ENCODE peak calls at places on chromosome 15, in seven cellular contexts. I, B, E, W, H, Q and S are unnamed samples.
A peak's percentile ranks its signal among the peaks of the same experiment; 100 is the strongest.

GRCh38 chr15:76234337-76234889 is 76.9 kb downstream of the ETFA start:
- DNase-seq in B (no peak), I (no peak), W (no peak), Q (no peak), H (no peak), E (no peak), S (no peak)

GRCh38 chr15:25368855-25369254 is 70.0 kb downstream of the UBE3A start:
- DNase-seq in E (no peak), H (no peak), I (no peak), B (no peak), W (peak; percentile 21), Q (no peak), S (no peak)

GRCh38 chr15:88375234-88375926 is 91.8 kb downstream of the MRPL46 start:
- DNase-seq in Q (no peak), I (peak; percentile 25), B (no peak), H (no peak), W (peak; percentile 74), E (no peak), S (no peak)

GRCh38 chr15:69402816-69403215 is 11.3 kb upstream of the KIF23 start:
- DNase-seq in E (no peak), I (no peak), H (no peak), W (no peak), B (no peak), Q (no peak), S (no peak)

GRCh38 chr15:31264534-31265089 is 62.0 kb upstream of the KLF13 start:
- DNase-seq in W (no peak), I (no peak), E (no peak), B (no peak), Q (peak; percentile 31), H (no peak), S (no peak)

GRCh38 chr15:26971303-26972018 is 480 bp downstream of the GABRG3 start:
- DNase-seq in H (no peak), Q (no peak), W (no peak), I (peak; percentile 35), E (no peak), B (no peak), S (no peak)

GRCh38 chr15:40787991-40788390 is 18.2 kb downstream of the C15orf62 start:
- DNase-seq in H (no peak), Q (no peak), B (no peak), W (no peak), I (no peak), E (no peak), S (no peak)

GRCh38 chr15:68186671-68187397 is 18.3 kb downstream of the CALML4 start:
- DNase-seq in W (peak; percentile 87), E (no peak), B (no peak), I (no peak), Q (no peak), H (no peak), S (no peak)

GRCh38 chr15:63509933-63510547 is 5.6 kb downstream of the USP3 start:
- DNase-seq in E (no peak), H (no peak), Q (no peak), W (peak; percentile 83), B (no peak), I (no peak), S (no peak)
- H3K27ac ChIP-seq in E (no peak overlapping the region), H (peak overlapping the region; percentile 38), Q (peak overlapping the region; percentile 46), W (no peak overlapping the region), B (no peak overlapping the region), I (no peak overlapping the region), S (peak overlapping the region; percentile 47)

GRCh38 chr15:65960586-65960985 is 91.3 kb downstream of the RAB11A start:
- DNase-seq in B (no peak), E (no peak), H (no peak), I (no peak), W (no peak), Q (no peak), S (no peak)

GRCh38 chr15:65964792-65965433 is 95.6 kb downstream of the RAB11A start:
- DNase-seq in B (no peak), Q (no peak), W (no peak), H (no peak), I (no peak), E (no peak), S (no peak)

GRCh38 chr15:65963358-65963757 is 94.1 kb downstream of the RAB11A start:
- DNase-seq in Q (no peak), I (no peak), B (no peak), W (no peak), H (no peak), E (no peak), S (no peak)

GRCh38 chr15:65962187-65962586 is 92.9 kb downstream of the RAB11A start:
- DNase-seq in Q (no peak), W (no peak), E (no peak), I (no peak), B (no peak), H (no peak), S (no peak)

DNA sequence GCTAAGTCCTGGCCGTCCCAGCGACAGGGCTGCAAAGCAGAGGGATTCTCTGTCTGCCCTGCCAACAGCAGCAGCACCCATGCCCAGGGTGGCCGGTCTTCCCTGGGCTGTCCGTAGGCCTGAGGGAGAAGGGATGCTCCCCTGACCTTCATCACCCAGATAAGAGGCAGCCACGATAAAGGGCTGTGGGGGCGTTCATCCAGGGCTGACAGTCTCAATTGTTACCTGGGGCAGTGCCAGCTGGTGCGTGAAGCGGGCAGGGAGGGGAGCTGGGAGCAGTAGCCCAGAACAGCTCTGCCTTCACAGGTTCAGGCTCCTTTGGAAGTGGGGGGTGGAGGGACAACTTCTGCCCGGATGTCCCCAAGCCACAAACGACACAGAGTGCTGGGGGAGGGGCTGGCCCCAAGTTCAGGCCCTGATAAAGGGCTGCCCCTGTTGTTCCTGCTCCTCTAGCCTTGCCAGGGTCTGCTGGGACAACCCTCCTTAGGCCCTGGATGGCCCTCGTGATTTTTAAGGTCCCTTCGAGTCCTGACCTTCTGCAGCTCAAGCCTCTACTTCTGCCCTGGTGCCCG is 94.7 kb downstream of the RAB11A start:
- DNase-seq in Q (no peak), B (no peak), W (no peak), H (no peak), I (no peak), E (no peak), S (no peak)
- H3K27me3 ChIP-seq in Q (peaks cover 31% of the 10 kb centered on the region), B (peaks cover 9% of the 10 kb centered on the region), W (peaks cover 56% of the 10 kb centered on the region), H (peaks cover 14% of the 10 kb centered on the region), I (peaks cover 54% of the 10 kb centered on the region), E (no peaks in the 10 kb centered on the region), S (no peaks in the 10 kb centered on the region)

DNA sequence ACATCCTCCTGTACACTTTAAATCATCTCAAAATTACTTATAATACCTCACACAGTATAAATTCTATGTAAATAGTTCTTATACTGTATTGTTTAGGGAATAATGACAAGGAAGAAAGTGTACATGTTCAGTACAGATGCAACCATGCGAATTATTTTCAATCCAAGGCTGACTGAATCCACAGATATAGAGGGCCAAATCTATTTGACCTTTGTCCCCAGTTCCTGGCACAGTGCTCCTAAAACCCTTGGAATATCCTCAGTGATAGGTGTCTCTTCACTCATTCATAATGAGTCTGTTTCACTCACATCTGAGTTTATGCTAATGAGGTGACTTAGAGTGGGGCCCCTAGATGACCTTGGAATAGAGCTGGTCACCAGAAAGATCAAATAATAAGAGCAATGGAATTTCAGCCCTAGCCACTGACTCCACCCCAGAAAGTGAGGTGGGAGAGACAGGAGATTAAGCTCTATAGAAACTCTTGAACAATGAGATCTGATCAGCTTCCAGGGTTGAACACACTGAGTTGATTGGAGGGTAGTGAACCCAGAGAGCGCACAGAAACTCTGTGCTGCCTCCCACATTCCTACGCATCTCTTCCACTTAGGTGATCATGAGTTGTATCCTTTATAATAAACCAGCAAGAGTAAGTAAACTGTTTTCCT is 65.3 kb downstream of the ADAM10 start:
- DNase-seq in E (no peak), B (no peak), H (no peak), W (no peak), I (no peak), Q (no peak), S (no peak)
- H3K27ac ChIP-seq in E (no peak overlapping the region), B (no peak overlapping the region), H (no peak overlapping the region), W (no peak overlapping the region), I (no peak overlapping the region), Q (no peak overlapping the region), S (no peak overlapping the region)

DNA sequence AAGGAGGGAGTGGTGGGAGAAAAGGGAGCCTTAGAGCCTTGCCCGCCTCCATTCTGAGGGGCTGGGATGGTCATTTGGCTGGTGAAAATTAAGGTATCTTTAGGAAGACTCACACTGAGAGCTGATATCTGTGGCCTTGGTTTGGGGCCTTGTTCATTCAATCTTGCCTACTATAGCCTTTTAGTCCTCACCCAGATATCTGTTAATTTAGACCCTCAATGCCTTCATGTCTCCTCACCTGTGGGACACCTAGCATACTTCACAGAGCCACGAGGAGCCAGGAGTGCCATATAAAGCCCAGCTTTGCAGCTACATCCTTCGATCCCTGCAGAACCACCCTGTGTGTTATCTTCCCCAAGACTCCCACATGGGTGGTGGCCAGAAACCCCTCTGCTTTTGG is 4.7 kb upstream of the ARNT2 start:
- DNase-seq in E (no peak), W (no peak), B (no peak), I (no peak), Q (no peak), H (no peak), S (no peak)
- H3K27me3 ChIP-seq in E (no peaks in the 10 kb centered on the region), W (peaks cover 7% of the 10 kb centered on the region), B (peaks cover 53% of the 10 kb centered on the region), I (peaks cover 24% of the 10 kb centered on the region), Q (no peaks in the 10 kb centered on the region), H (peaks cover 9% of the 10 kb centered on the region), S (no peaks in the 10 kb centered on the region)

GRCh38 chr15:78130466-78131294 is 565 bp downstream of the CIB2 start:
- DNase-seq in W (no peak), B (no peak), I (no peak), Q (no peak), E (no peak), H (no peak), S (no peak)
- H3K27ac ChIP-seq in W (no peak overlapping the region), B (peak overlapping the region; percentile 39), I (peak overlapping the region; percentile 96), Q (peak overlapping the region; percentile 93), E (peak overlapping the region; percentile 96), H (no peak overlapping the region), S (no peak overlapping the region)

GRCh38 chr15:36265422-36265821 is 314.0 kb upstream of the CDIN1 start:
- DNase-seq in Q (no peak), H (no peak), B (no peak), E (no peak), W (peak; percentile 67), I (no peak), S (no peak)
- H3K27me3 ChIP-seq in Q (no peaks in the 10 kb centered on the region), H (no peaks in the 10 kb centered on the region), B (no peaks in the 10 kb centered on the region), E (no peaks in the 10 kb centered on the region), W (no peaks in the 10 kb centered on the region), I (no peaks in the 10 kb centered on the region), S (no peaks in the 10 kb centered on the region)

DNA sequence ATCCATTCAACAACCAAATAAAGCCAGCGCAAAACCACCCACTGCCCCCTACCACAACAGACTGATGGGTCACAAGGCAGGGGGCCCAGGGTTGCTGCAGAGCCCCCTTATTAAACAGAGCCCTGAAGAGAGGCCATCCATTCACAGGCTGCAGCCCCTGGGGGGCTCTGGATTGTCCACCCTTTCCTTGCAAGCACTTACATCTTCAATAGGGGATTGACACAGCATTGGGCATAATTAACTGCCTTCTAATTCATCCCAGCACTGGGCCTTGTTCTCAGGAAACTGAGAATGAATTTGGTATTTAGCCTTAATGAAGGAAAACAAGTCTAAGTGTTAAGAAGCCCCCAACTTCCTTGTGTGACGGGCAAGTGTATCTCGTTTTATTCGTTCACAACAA is 143.9 kb downstream of the SEMA6D start:
- DNase-seq in W (no peak), E (no peak), H (no peak), I (no peak), B (no peak), Q (no peak), S (no peak)
- H3K27ac ChIP-seq in W (no peak overlapping the region), E (no peak overlapping the region), H (no peak overlapping the region), I (no peak overlapping the region), B (no peak overlapping the region), Q (no peak overlapping the region), S (no peak overlapping the region)